ENCODE peak calls at places on chromosome 20, in four cellular contexts. X, O, Z and P are unnamed samples.

GRCh38 chr20:59783020-59784010 is 150.1 kb downstream of the SYCP2 start:
- DNase-seq in O (peak), Z (peak), X (peak), P (peak)

GRCh38 chr20:19211252-19211651 is 1.2 kb upstream of the SLC24A3 start:
- DNase-seq in X (no peak), Z (no peak), O (no peak), P (no peak)

GRCh38 chr20:8972963-8973362 is 95.9 kb upstream of the PLCB4 start:
- DNase-seq in Z (no peak), O (no peak), X (no peak), P (no peak)

GRCh38 chr20:61810066-61810708 is 255.5 kb downstream of the TAF4 start:
- DNase-seq in Z (no peak), X (no peak), O (no peak), P (no peak)

GRCh38 chr20:3045042-3045815 is 623 bp upstream of the MRPS26 start:
- DNase-seq in O (peak), X (peak), Z (no peak), P (peak)

GRCh38 chr20:1122388-1123315 is 4.2 kb downstream of the PSMF1 start:
- DNase-seq in Z (peak), X (no peak), O (no peak), P (no peak)

GRCh38 chr20:63846128-63846771 is 15.0 kb upstream of the ABHD16B start:
- DNase-seq in Z (no peak), O (no peak), X (no peak), P (no peak)

GRCh38 chr20:57211949-57212889 is 54.2 kb downstream of the BMP7 start:
- DNase-seq in O (no peak), X (no peak), Z (no peak), P (no peak)

GRCh38 chr20:36445847-36446246 is 95.5 kb upstream of the MYL9 start:
- DNase-seq in Z (no peak), X (no peak), O (no peak), P (no peak)

GRCh38 chr20:63167026-63167917 is 48.7 kb downstream of the YTHDF1 start:
- DNase-seq in Z (no peak), X (no peak), O (no peak), P (no peak)

GRCh38 chr20:17696287-17696686 is 3.5 kb upstream of the BANF2 start:
- DNase-seq in X (no peak), O (no peak), Z (no peak), P (no peak)

GRCh38 chr20:19713851-19714716 is 44.0 kb upstream of the RIN2 start:
- DNase-seq in Z (no peak), X (no peak), O (no peak), P (no peak)

GRCh38 chr20:17646901-17647301 is 35.1 kb downstream of the RRBP1 start:
- DNase-seq in O (no peak), Z (no peak), X (no peak), P (no peak)

GRCh38 chr20:63589261-63590217 is 15.5 kb upstream of the HELZ2 start:
- DNase-seq in O (no peak), X (no peak), Z (no peak), P (no peak)

GRCh38 chr20:50101281-50101680 is 11.7 kb downstream of the UBE2V1 start:
- DNase-seq in O (no peak), Z (no peak), X (no peak), P (no peak)

GRCh38 chr20:51752343-51752951 is 15.7 kb downstream of the ATP9A start:
- DNase-seq in X (no peak), O (no peak), Z (no peak), P (no peak)

GRCh38 chr20:16761305-16761829 is 13.2 kb downstream of the OTOR start:
- DNase-seq in Z (peak), O (peak), X (no peak), P (no peak)

GRCh38 chr20:48259456-48259855 is 474.2 kb upstream of the SULF2 start:
- DNase-seq in X (no peak), Z (no peak), O (no peak), P (no peak)

GRCh38 chr20:24633026-24633425 is 163.6 kb downstream of the SYNDIG1 start:
- DNase-seq in Z (no peak), O (no peak), X (no peak), P (no peak)

GRCh38 chr20:6735913-6736845 is 31.3 kb upstream of the BMP2 start:
- DNase-seq in X (no peak), Z (peak), O (no peak), P (peak)

GRCh38 chr20:4064118-4064962 is 49.0 kb upstream of the RNF24 start:
- DNase-seq in X (peak), O (no peak), Z (peak), P (peak)

GRCh38 chr20:50085481-50086365 is 27.2 kb downstream of the UBE2V1 start:
- DNase-seq in O (no peak), X (no peak), Z (peak), P (no peak)

GRCh38 chr20:46840054-46840729 is 54.5 kb upstream of the EYA2 start:
- DNase-seq in X (no peak), O (no peak), Z (no peak), P (no peak)

GRCh38 chr20:58433759-58434158 is 44.7 kb downstream of the VAPB start:
- DNase-seq in O (no peak), X (no peak), Z (no peak), P (no peak)

GRCh38 chr20:13868331-13868730 is 83.5 kb downstream of the NDUFAF5 start:
- DNase-seq in O (no peak), X (no peak), Z (peak), P (no peak)